ENCODE peak calls at places on chromosomes 2 and 18, in nine cellular contexts. T is NCI-H1092 treated with DMSO at 0.1 percent for 48 hours, D is EH, B is cerebellar cortex, E is M059J, P is ecto neural progenitor cell, V is non-pigmented ciliary epithelial cell, G is Kasumi-1, N is heart right ventricle. Q is an unnamed sample.

GRCh38 chr2:95115418-95115817 is 6.2 kb downstream of the MRPS5 start:
- DNase-seq in T (peak; percentile 43), D (peak; percentile 67), B (peak; percentile 83), E (peak; percentile 55), P (peak; percentile 67), V (peak; percentile 18), G (peak; percentile 52), N (peak; percentile 56), Q (peak; percentile 47)

GRCh38 chr2:57372237-57372962 is 674.2 kb upstream of the VRK2 start:
- DNase-seq in T (no peak), D (peak; percentile 30), B (no peak), E (peak; percentile 35), P (no peak), V (no peak), G (no peak), N (no peak), Q (no peak)

GRCh38 chr2:98936133-98936916 is at the start of gene CRACDL:
- DNase-seq in T (peak; percentile 23), D (no peak), B (no peak), E (no peak), P (peak; percentile 64), V (no peak), G (peak; percentile 12), N (no peak), Q (no peak)

GRCh38 chr2:7886665-7887064 is 795.2 kb upstream of the ID2 start:
- DNase-seq in T (no peak), D (no peak), B (no peak), E (no peak), P (no peak), V (no peak), G (no peak), N (no peak), Q (no peak)

GRCh38 chr2:72883356-72883962 is 3.7 kb upstream of the SPR start:
- DNase-seq in T (no peak), D (peak; percentile 59), B (no peak), E (peak; percentile 42), P (peak; percentile 64), V (no peak), G (peak; percentile 65), N (peak; percentile 48), Q (no peak)

GRCh38 chr18:42053188-42053781 is 98.3 kb downstream of the PIK3C3 start:
- DNase-seq in T (peak; percentile 28), D (peak; percentile 65), B (peak; percentile 85), E (peak; percentile 50), P (peak; percentile 47), V (no peak), G (peak; percentile 68), N (peak; percentile 45), Q (peak; percentile 23)

GRCh38 chr2:18336975-18337374 is 223.5 kb downstream of the RDH14 start:
- DNase-seq in T (no peak), D (peak; percentile 28), B (no peak), E (no peak), P (no peak), V (no peak), G (no peak), N (no peak), Q (no peak)

GRCh38 chr2:121830809-121831208 is 75.4 kb downstream of the TSN start:
- DNase-seq in T (no peak), D (no peak), B (no peak), E (no peak), P (no peak), V (no peak), G (no peak), N (no peak), Q (no peak)

GRCh38 chr2:46719499-46719898 is 196.1 kb downstream of the MCFD2 start:
- DNase-seq in T (no peak), D (peak; percentile 70), B (no peak), E (no peak), P (no peak), V (peak; percentile 77), G (no peak), N (no peak), Q (no peak)

GRCh38 chr18:72847134-72847533 is 20.7 kb downstream of the NETO1 start:
- DNase-seq in T (no peak), D (peak; percentile 1), B (no peak), E (no peak), P (no peak), V (no peak), G (no peak), N (peak; percentile 19), Q (no peak)

GRCh38 chr2:146323564-146323963 is 1521.3 kb upstream of the ACVR2A start:
- DNase-seq in T (no peak), D (peak; percentile 27), B (no peak), E (no peak), P (no peak), V (no peak), G (no peak), N (no peak), Q (no peak)

GRCh38 chr2:133508546-133509165 is 59.6 kb downstream of the NCKAP5 start:
- DNase-seq in T (no peak), D (no peak), B (no peak), E (no peak), P (no peak), V (no peak), G (no peak), N (no peak), Q (no peak)

GRCh38 chr2:176247859-176248258 is 21.4 kb upstream of the MTX2 start:
- DNase-seq in T (no peak), D (no peak), B (no peak), E (no peak), P (no peak), V (no peak), G (no peak), N (no peak), Q (no peak)

GRCh38 chr2:29455202-29455885 is 340.1 kb downstream of the CLIP4 start:
- DNase-seq in T (no peak), D (peak; percentile 60), B (peak; percentile 34), E (peak; percentile 54), P (no peak), V (no peak), G (peak; percentile 56), N (no peak), Q (no peak)

GRCh38 chr2:110677080-110677479 is 783 bp downstream of the BUB1 start:
- DNase-seq in T (no peak), D (peak; percentile 32), B (no peak), E (peak; percentile 14), P (no peak), V (no peak), G (peak; percentile 15), N (no peak), Q (peak; percentile 4)